ENCODE peak calls at places on chromosomes 4 and X, in four cellular contexts. A, F, I and H are unnamed samples.
A peak's percentile ranks its signal among the peaks of the same experiment; 100 is the strongest.

GRCh38 chrX:136204571-136204970 is 46.6 kb downstream of the MAP7D3 start:
- DNase-seq in I (no peak), F (peak; percentile 76), A (peak; percentile 66), H (peak; percentile 31)

GRCh38 chr4:7124643-7125442 is 57.0 kb upstream of the GRPEL1 start:
- DNase-seq in I (no peak), F (peak; percentile 96), A (peak; percentile 96), H (peak; percentile 23)

GRCh38 chr4:617644-618330 is 7.6 kb upstream of the PDE6B start:
- DNase-seq in F (no peak), A (no peak), I (no peak), H (peak; percentile 45)

GRCh38 chrX:45719751-45720501 is 519.2 kb upstream of the DIPK2B start:
- DNase-seq in I (no peak), F (peak; percentile 6), A (no peak), H (no peak)

GRCh38 chrX:100673397-100673953 is 29.5 kb downstream of the SRPX2 start:
- DNase-seq in A (peak; percentile 80), I (no peak), F (peak; percentile 74), H (peak; percentile 20)

GRCh38 chr4:73761856-73762255 is 21.5 kb downstream of the CXCL8 start:
- DNase-seq in A (no peak), F (no peak), I (no peak), H (no peak)

GRCh38 chr4:6819295-6819694 is 36.8 kb downstream of the KIAA0232 start:
- DNase-seq in F (no peak), A (peak; percentile 23), I (no peak), H (no peak)

GRCh38 chr4:123399638-123400358 is 3.2 kb downstream of the SPRY1 start:
- DNase-seq in A (peak; percentile 23), I (no peak), F (peak; percentile 50), H (peak; percentile 41)

GRCh38 chr4:173958445-173958844 is 325.0 kb downstream of the FBXO8 start:
- DNase-seq in F (peak; percentile 52), I (no peak), A (peak; percentile 47), H (peak; percentile 1)

GRCh38 chr4:45453258-45453841 is 670.5 kb downstream of the GABRG1 start:
- DNase-seq in A (peak; percentile 3), I (peak; percentile 31), F (peak; percentile 71), H (peak; percentile 54)

GRCh38 chrX:19626230-19626629 is 110.9 kb upstream of the MAP3K15 start:
- DNase-seq in I (no peak), A (no peak), F (no peak), H (no peak)
- H3K4me2 ChIP-seq in I (no peak overlapping the region), A (no peak overlapping the region), F (no peak overlapping the region), H (no peak overlapping the region)

GRCh38 chr4:116016201-116016600 is 902.8 kb upstream of the NDST4 start:
- DNase-seq in A (peak; percentile 76), F (peak; percentile 58), I (no peak), H (peak; percentile 96)
- H3K9me3 ChIP-seq in A (no peaks in the 10 kb centered on the region), F (no peaks in the 10 kb centered on the region), I (peaks cover 12% of the 10 kb centered on the region), H (peaks cover 28% of the 10 kb centered on the region)

GRCh38 chrX:107154787-107155620 is 36.4 kb upstream of the RBM41 start:
- DNase-seq in F (peak; percentile 10), I (no peak), A (peak; percentile 48), H (peak; percentile 69)
- H3K4me3 ChIP-seq in F (no peak overlapping the region), I (no peak overlapping the region), A (no peak overlapping the region), H (no peak overlapping the region)

GRCh38 chrX:10629905-10630304 is 9.5 kb upstream of the MID1 start:
- DNase-seq in F (no peak), A (no peak), I (no peak), H (peak; percentile 50)
- H3K4me2 ChIP-seq in F (no peak overlapping the region), A (no peak overlapping the region), I (no peak overlapping the region), H (peak overlapping the region; percentile 18)